ENCODE peak calls at places on chromosome 6, in nine cellular contexts. V is AML-193; B is stimulated activated CD8-positive, alpha-beta memory T cell treated with anti-CD3 and anti-CD28 coated beads, Interleukin-2, amount 100 ng/mL, for 1 hour; Z is NCI-H1105 treated with DMSO at 0.1 percent for 48 hours; X is immature natural killer cell; R is COLO829; Q is naive thymus-derived CD8-positive, alpha-beta T cell; P is left ventricle myocardium superior; M is skeletal muscle cell. A is an unnamed sample.

GRCh38 chr6:138724015-138724414 is 49.6 kb upstream of the CCDC28A start:
- DNase-seq in M (peak; percentile 26), Z (no peak), B (no peak), X (no peak), R (peak; percentile 26), Q (no peak), P (peak; percentile 54), V (no peak), A (peak; percentile 19)

GRCh38 chr6:54802775-54803631 is 43.6 kb upstream of the FAM83B start:
- DNase-seq in Q (no peak), B (no peak), M (peak; percentile 33), P (no peak), V (no peak), R (no peak), Z (no peak), X (no peak), A (no peak)

GRCh38 chr6:37019065-37019450 is 13.6 kb downstream of the FGD2 start:
- DNase-seq in V (no peak), P (no peak), M (no peak), Q (no peak), Z (peak; percentile 93), R (no peak), X (no peak), B (no peak), A (peak; percentile 35)

GRCh38 chr6:90610671-90611542 is 24.0 kb upstream of the MAP3K7 start:
- DNase-seq in V (no peak), R (no peak), Q (peak; percentile 13), Z (peak; percentile 61), P (peak; percentile 60), X (peak; percentile 12), B (no peak), M (no peak), A (peak; percentile 87)

GRCh38 chr6:148591656-148592055 is 155.2 kb upstream of the UST start:
- DNase-seq in P (no peak), Z (no peak), R (no peak), V (no peak), B (no peak), X (no peak), M (no peak), Q (no peak), A (no peak)

GRCh38 chr6:135686784-135687301 is 164.7 kb upstream of the PDE7B start:
- DNase-seq in X (no peak), Z (no peak), Q (no peak), M (peak; percentile 93), V (peak; percentile 61), P (no peak), B (no peak), R (no peak), A (peak; percentile 66)

GRCh38 chr6:163392533-163392932 is 22.0 kb upstream of the QKI start:
- DNase-seq in Z (peak; percentile 31), X (no peak), Q (no peak), R (no peak), B (no peak), P (peak; percentile 45), V (no peak), M (peak; percentile 41), A (peak; percentile 58)

GRCh38 chr6:41039060-41039998 is at the start of gene UNC5CL:
- DNase-seq in X (peak; percentile 22), R (peak; percentile 67), P (no peak), Q (peak; percentile 34), V (peak; percentile 41), Z (peak; percentile 40), M (no peak), B (peak; percentile 26), A (peak; percentile 55)

GRCh38 chr6:124002377-124003081 is 198.9 kb downstream of the NKAIN2 start:
- DNase-seq in B (no peak), R (no peak), P (no peak), M (no peak), Q (no peak), V (no peak), X (no peak), Z (no peak), A (no peak)

GRCh38 chr6:44000164-44000842 is 126.9 kb downstream of the MRPL14 start:
- DNase-seq in M (no peak), B (no peak), R (no peak), X (no peak), P (no peak), V (no peak), Z (peak; percentile 84), Q (no peak), A (peak; percentile 57)

GRCh38 chr6:107488174-107488874 is 1.6 kb upstream of the SOBP start:
- DNase-seq in R (no peak), V (no peak), P (peak; percentile 33), Q (no peak), X (no peak), B (no peak), M (no peak), Z (no peak), A (peak; percentile 49)

GRCh38 chr6:88380618-88381288 is 214.6 kb upstream of the CNR1 start:
- DNase-seq in B (no peak), X (no peak), Z (no peak), P (no peak), V (no peak), R (no peak), M (no peak), Q (no peak), A (no peak)

GRCh38 chr6:89679215-89680120 is 40.9 kb upstream of the LYRM2 start:
- DNase-seq in B (no peak), P (no peak), X (no peak), V (no peak), Z (no peak), Q (no peak), M (no peak), R (no peak), A (no peak)

GRCh38 chr6:157265630-157266029 is 57.7 kb downstream of the TMEM242 start:
- DNase-seq in Z (no peak), X (no peak), R (no peak), P (no peak), V (no peak), B (no peak), M (no peak), Q (no peak), A (peak; percentile 81)

GRCh38 chr6:155120034-155120433 is 124.9 kb downstream of the TIAM2 start:
- DNase-seq in R (no peak), M (peak; percentile 30), Z (no peak), B (no peak), P (no peak), X (no peak), V (no peak), Q (no peak), A (peak; percentile 37)

GRCh38 chr6:169069361-169069760 is 184.3 kb downstream of the THBS2 start:
- DNase-seq in P (no peak), B (no peak), R (no peak), M (no peak), V (no peak), X (no peak), Z (no peak), Q (no peak), A (peak; percentile 64)

GRCh38 chr6:24401458-24401857 is 1.3 kb upstream of the MRS2 start:
- DNase-seq in V (no peak), Z (no peak), R (no peak), M (no peak), P (no peak), Q (no peak), X (no peak), B (no peak), A (no peak)

GRCh38 chr6:113530769-113531168 is 326.4 kb upstream of the MARCKS start:
- DNase-seq in R (peak; percentile 79), V (no peak), B (no peak), M (peak; percentile 41), Q (no peak), P (no peak), Z (no peak), X (no peak), A (no peak)

GRCh38 chr6:74549746-74550145 is 656.1 kb downstream of the COL12A1 start:
- DNase-seq in X (no peak), Z (no peak), M (no peak), R (no peak), P (no peak), Q (no peak), B (no peak), V (no peak), A (no peak)

GRCh38 chr6:83868639-83869038 is 9.2 kb downstream of the CYB5R4 start:
- DNase-seq in M (peak; percentile 36), V (no peak), R (no peak), P (no peak), X (no peak), B (no peak), Q (no peak), Z (no peak), A (no peak)

GRCh38 chr6:89346433-89346832 is 6.1 kb downstream of the UBE2J1 start:
- DNase-seq in V (no peak), P (no peak), Z (no peak), R (no peak), X (no peak), Q (no peak), M (no peak), B (no peak), A (no peak)

GRCh38 chr6:35047265-35048011 is 93.7 kb downstream of the TCP11 start:
- DNase-seq in Z (no peak), Q (no peak), V (peak; percentile 99), P (no peak), R (no peak), B (no peak), X (no peak), M (peak; percentile 65), A (no peak)

GRCh38 chr6:35602133-35602946 is 86.4 kb downstream of the FKBP5 start:
- DNase-seq in X (no peak), R (peak; percentile 17), B (no peak), Z (peak; percentile 59), M (peak; percentile 41), Q (no peak), V (peak; percentile 28), P (no peak), A (no peak)

GRCh38 chr6:148700713-148701392 is 46.0 kb upstream of the UST start:
- DNase-seq in Z (peak; percentile 27), P (no peak), R (peak; percentile 27), B (no peak), M (no peak), Q (no peak), V (no peak), X (peak; percentile 40), A (peak; percentile 28)

GRCh38 chr6:146620655-146621054 is 21.9 kb downstream of the ADGB start:
- DNase-seq in V (peak; percentile 50), M (peak; percentile 5), R (no peak), Q (no peak), X (no peak), P (no peak), B (no peak), Z (no peak), A (no peak)

GRCh38 chr6:19898141-19898740 is 61.1 kb downstream of the ID4 start:
- DNase-seq in Z (no peak), B (no peak), M (no peak), Q (no peak), P (no peak), V (no peak), X (no peak), R (peak; percentile 48), A (no peak)

GRCh38 chr6:2986722-2987196 is 12.9 kb upstream of the NQO2 start:
- DNase-seq in V (no peak), R (no peak), B (no peak), M (peak; percentile 85), Z (peak; percentile 66), P (no peak), Q (no peak), X (no peak), A (no peak)

GRCh38 chr6:4910060-4910746 is 93.6 kb downstream of the RPP40 start:
- DNase-seq in Q (no peak), X (no peak), Z (peak; percentile 50), P (no peak), M (no peak), R (no peak), B (no peak), V (no peak), A (no peak)

GRCh38 chr6:159074866-159075265 is 30.1 kb upstream of the TAGAP start:
- DNase-seq in M (no peak), R (peak; percentile 28), Z (no peak), X (no peak), P (no peak), B (no peak), Q (no peak), V (no peak), A (no peak)

GRCh38 chr6:152401978-152402377 is 235.2 kb downstream of the SYNE1 start:
- DNase-seq in M (no peak), X (no peak), Z (no peak), Q (no peak), B (no peak), V (no peak), P (no peak), R (peak; percentile 68), A (no peak)

GRCh38 chr6:153814136-153814535 is 224.9 kb upstream of the OPRM1 start:
- DNase-seq in P (no peak), B (no peak), X (no peak), M (no peak), V (no peak), R (no peak), Q (no peak), Z (no peak), A (no peak)

A was measured in left kidney.